ENCODE peak calls at places on chromosomes 4 and X, in nine cellular contexts. K is PC-9, Y is upper lobe of right lung, U is Peyer's patch, O is GM06990, P is aorta, T is fibroblast of lung, B is WERI-Rb-1, E is trophoblast cell. Q is an unnamed sample.

GRCh38 chrX:102042706-102043325 is 82.7 kb upstream of the TCEAL2 start:
- DNase-seq in K (no peak), Y (no peak), U (no peak), O (no peak), P (no peak), T (no peak), B (no peak), E (peak; percentile 72), Q (no peak)

GRCh38 chr4:78019494-78019893 is 37.6 kb upstream of the FRAS1 start:
- DNase-seq in K (no peak), Y (no peak), U (no peak), O (no peak), P (no peak), T (peak; percentile 46), B (no peak), E (no peak), Q (no peak)

GRCh38 chr4:41141910-41142309 is 72.4 kb downstream of the APBB2 start:
- DNase-seq in K (no peak), Y (no peak), U (no peak), O (no peak), P (no peak), T (peak; percentile 97), B (no peak), E (no peak), Q (no peak)

GRCh38 chrX:26295425-26295824 is 79.5 kb downstream of the MAGEB5 start:
- DNase-seq in K (no peak), Y (no peak), U (no peak), O (no peak), P (no peak), T (no peak), B (no peak), E (no peak), Q (no peak)

GRCh38 chr4:71599588-71599987 is 184.3 kb downstream of the GC start:
- DNase-seq in K (no peak), Y (no peak), U (no peak), O (no peak), P (no peak), T (no peak), B (no peak), E (no peak), Q (no peak)

GRCh38 chr4:93396274-93396673 is 432.3 kb upstream of the ATOH1 start:
- DNase-seq in K (no peak), Y (no peak), U (no peak), O (no peak), P (no peak), T (peak; percentile 84), B (no peak), E (no peak), Q (no peak)

GRCh38 chrX:123570011-123570590 is 162.8 kb downstream of the THOC2 start:
- DNase-seq in K (peak; percentile 89), Y (no peak), U (no peak), O (no peak), P (no peak), T (no peak), B (no peak), E (peak; percentile 75), Q (no peak)

GRCh38 chr4:3517731-3518510 is 14.3 kb downstream of the LRPAP1 start:
- DNase-seq in K (no peak), Y (no peak), U (no peak), O (no peak), P (peak; percentile 73), T (no peak), B (no peak), E (no peak), Q (no peak)

GRCh38 chrX:13180807-13181206 is 136.4 kb upstream of the FAM9C start:
- DNase-seq in K (peak; percentile 34), Y (no peak), U (no peak), O (no peak), P (no peak), T (peak; percentile 51), B (no peak), E (no peak), Q (no peak)

GRCh38 chrX:154090731-154091130 is 6.8 kb downstream of the MECP2 start:
- DNase-seq in K (no peak), Y (no peak), U (no peak), O (no peak), P (no peak), T (no peak), B (no peak), E (no peak), Q (no peak)

GRCh38 chr4:176193898-176194297 is 1.5 kb downstream of the SPATA4 start:
- DNase-seq in K (no peak), Y (no peak), U (no peak), O (no peak), P (no peak), T (peak; percentile 65), B (no peak), E (peak; percentile 29), Q (no peak)

GRCh38 chrX:128460835-128461234 is 408.6 kb upstream of the ACTRT1 start:
- DNase-seq in K (no peak), Y (no peak), U (no peak), O (no peak), P (no peak), T (no peak), B (no peak), E (peak; percentile 3), Q (peak; percentile 27)

GRCh38 chr4:184845367-184846011 is 19.7 kb upstream of the ACSL1 start:
- DNase-seq in K (peak; percentile 94), Y (no peak), U (no peak), O (no peak), P (no peak), T (peak; percentile 25), B (no peak), E (peak; percentile 36), Q (no peak)

GRCh38 chrX:131812847-131813825 is 210.0 kb upstream of the STK26 start:
- DNase-seq in K (no peak), Y (no peak), U (peak; percentile 73), O (peak; percentile 78), P (peak; percentile 86), T (no peak), B (peak; percentile 63), E (peak; percentile 92), Q (no peak)

GRCh38 chrX:133440797-133441163 is 25.5 kb upstream of the GPC4 start:
- DNase-seq in K (no peak), Y (no peak), U (no peak), O (no peak), P (no peak), T (no peak), B (no peak), E (no peak), Q (peak; percentile 47)

GRCh38 chr4:15895517-15895916 is 43.0 kb downstream of the FGFBP1 start:
- DNase-seq in K (no peak), Y (no peak), U (no peak), O (no peak), P (no peak), T (no peak), B (peak; percentile 16), E (peak; percentile 17), Q (no peak)

DNA sequence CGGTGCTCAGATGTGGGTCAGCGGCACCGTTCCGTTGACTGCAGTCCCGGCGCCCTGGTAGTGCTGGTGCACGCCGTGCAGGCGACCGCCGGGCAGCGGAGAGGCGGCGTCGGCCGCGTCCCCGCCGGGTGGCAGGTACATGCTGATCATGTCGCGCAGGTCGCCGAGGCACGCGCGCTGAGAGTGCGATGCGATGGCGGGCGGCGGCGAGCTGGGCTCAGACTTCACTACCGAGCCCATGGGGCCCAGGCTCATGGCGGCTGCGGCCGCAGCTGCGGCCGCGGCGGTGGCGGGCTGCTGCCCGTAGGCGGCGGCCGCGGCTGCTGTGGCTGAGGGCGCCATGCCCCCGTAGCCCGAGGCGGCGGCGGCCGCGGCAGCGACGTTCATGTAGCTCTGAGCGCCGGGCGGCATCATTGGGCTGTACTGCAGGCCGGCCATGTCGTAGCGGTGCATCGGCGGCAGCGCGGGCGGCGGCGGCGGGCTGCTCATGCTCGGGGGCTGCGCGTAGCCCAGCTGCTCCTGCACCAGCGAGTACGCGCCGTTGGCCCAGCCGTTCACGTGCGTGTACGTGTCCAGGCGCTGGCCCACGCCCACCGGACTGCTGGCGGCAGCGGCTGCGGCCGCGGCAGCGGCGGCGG is 1.0 kb downstream of the SOX3 start:
- DNase-seq in K (no peak), Y (no peak), U (no peak), O (no peak), P (peak; percentile 79), T (no peak), B (no peak), E (no peak), Q (peak; percentile 68)
- H3K4me3 ChIP-seq in K (no peak overlapping the region), Y (no peak overlapping the region), U (peak overlapping the region; percentile 39), O (no peak overlapping the region), P (no peak overlapping the region), T (no peak overlapping the region), B (no peak overlapping the region), E (peak overlapping the region; percentile 64), Q (peak overlapping the region; percentile 54)

DNA sequence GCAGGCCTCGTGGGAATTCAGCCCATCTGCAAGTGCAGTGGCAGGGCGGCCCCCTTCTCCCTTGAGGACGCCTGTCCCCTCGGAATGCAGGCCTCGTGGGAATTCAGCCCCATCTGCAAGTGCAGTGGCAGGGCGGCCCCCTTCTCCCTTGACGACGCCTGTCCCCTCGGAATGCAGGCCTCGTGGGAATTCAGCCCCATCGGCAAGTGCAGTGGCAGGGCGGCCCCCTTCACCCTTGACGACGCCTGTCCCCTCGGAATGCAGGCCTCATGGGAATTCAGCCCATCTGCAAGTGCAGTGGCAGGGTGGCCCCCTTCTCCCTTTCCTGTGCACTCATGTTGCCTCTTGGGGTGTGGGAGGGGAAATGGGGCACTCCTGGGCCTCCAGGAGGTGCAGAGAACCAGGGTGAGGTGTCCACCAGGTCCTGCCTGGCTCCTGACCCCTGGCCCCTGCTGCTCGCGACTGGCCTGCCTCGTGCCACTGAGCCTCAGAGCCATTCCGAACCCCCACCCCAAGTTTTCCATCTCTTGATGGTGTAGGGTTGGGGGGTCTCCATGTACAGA is 6.7 kb upstream of the SLC26A1 start:
- DNase-seq in K (no peak), Y (no peak), U (no peak), O (no peak), P (no peak), T (no peak), B (no peak), E (no peak), Q (no peak)
- H3K27me3 ChIP-seq in K (peaks cover 11% of the 10 kb centered on the region), Y (peaks cover 69% of the 10 kb centered on the region), U (no peaks in the 10 kb centered on the region), O (peaks cover 5% of the 10 kb centered on the region), P (no peaks in the 10 kb centered on the region), T (peaks cover 48% of the 10 kb centered on the region), B (no peaks in the 10 kb centered on the region), E (peaks cover 61% of the 10 kb centered on the region), Q (peaks cover 52% of the 10 kb centered on the region)

GRCh38 chr4:140243345-140243753 is 89.4 kb upstream of the MAML3 start:
- DNase-seq in K (no peak), Y (peak; percentile 67), U (peak; percentile 32), O (peak; percentile 25), P (no peak), T (no peak), B (peak; percentile 35), E (no peak), Q (peak; percentile 30)
- H3K4me3 ChIP-seq in K (no peak overlapping the region), Y (no peak overlapping the region), U (no peak overlapping the region), O (no peak overlapping the region), P (no peak overlapping the region), T (no peak overlapping the region), B (no peak overlapping the region), E (no peak overlapping the region), Q (no peak overlapping the region)

DNA sequence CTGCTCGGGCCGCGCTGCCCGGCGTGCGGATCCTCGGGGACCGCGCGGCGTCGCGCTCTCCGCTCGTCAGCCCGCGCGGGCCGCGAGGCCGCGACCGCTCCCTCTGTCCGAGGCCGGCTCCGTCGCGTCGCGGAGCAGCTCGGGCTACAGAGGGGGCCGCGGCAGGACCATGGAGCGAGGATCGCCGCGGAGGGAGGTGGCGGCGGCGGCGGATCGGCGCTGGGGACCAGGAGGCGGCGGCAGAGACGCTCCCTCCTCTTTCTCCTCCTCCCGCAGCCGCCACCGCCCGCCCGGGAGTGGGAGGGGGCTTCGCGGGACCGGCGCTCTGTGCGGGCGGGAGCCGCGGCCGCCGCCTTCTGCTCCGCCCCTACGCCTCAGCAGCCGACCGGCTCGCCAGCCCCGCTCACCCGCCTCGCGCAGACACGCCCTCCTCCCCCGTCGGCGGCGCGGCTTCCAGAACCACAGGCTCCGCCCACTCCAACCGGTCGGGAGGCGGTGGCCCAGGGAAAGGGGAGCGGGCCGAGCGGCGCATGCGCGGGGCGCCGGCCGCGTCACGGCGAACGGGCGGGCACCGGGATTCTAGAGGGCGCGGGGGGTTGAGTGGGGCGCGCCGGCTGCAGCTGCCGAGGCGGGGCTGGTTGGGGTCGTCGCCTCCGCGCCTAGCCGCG is at the start of gene CASK:
- DNase-seq in K (peak; percentile 71), Y (peak; percentile 96), U (peak; percentile 88), O (peak; percentile 83), P (peak; percentile 97), T (peak; percentile 90), B (peak; percentile 92), E (peak; percentile 85), Q (peak; percentile 98)
- H3K27me3 ChIP-seq in K (no peaks in the 10 kb centered on the region), Y (no peaks in the 10 kb centered on the region), U (no peaks in the 10 kb centered on the region), O (no peaks in the 10 kb centered on the region), P (no peaks in the 10 kb centered on the region), T (no peaks in the 10 kb centered on the region), B (peaks cover 11% of the 10 kb centered on the region), E (no peaks in the 10 kb centered on the region), Q (no peaks in the 10 kb centered on the region)

Q was measured in H7.